ENCODE peak calls at places on chromosome 16, in six cellular contexts. One of them, this sample, is unnamed. For H3K4me1, the result is how much of the 10 kb centered on the place peaks cover.

GRCh38 chr16:75593825-75594820 is 27.9 kb downstream of the GABARAPL2 start:
- DNase-seq in H1: peak
- DNase-seq in HCT116: no peak
- DNase-seq in K562: peak
- DNase-seq in GM12878: no peak
- DNase-seq in HepG2: peak
- DNase-seq in this sample: peak

GRCh38 chr16:53207810-53208752 is 153.3 kb downstream of the CHD9 start:
- DNase-seq in H1: peak
- DNase-seq in HCT116: peak
- DNase-seq in K562: peak
- DNase-seq in GM12878: peak
- DNase-seq in HepG2: peak
- DNase-seq in this sample: peak

GRCh38 chr16:75398333-75398732 is 35.0 kb downstream of the CFDP1 start:
- DNase-seq in H1: no peak
- DNase-seq in HCT116: no peak
- DNase-seq in K562: no peak
- DNase-seq in GM12878: no peak
- DNase-seq in HepG2: no peak
- DNase-seq in this sample: no peak

GRCh38 chr16:85440744-85441143 is 172.4 kb upstream of the GSE1 start:
- DNase-seq in H1: no peak
- DNase-seq in HCT116: no peak
- DNase-seq in K562: no peak
- DNase-seq in GM12878: no peak
- DNase-seq in HepG2: no peak
- DNase-seq in this sample: no peak

GRCh38 chr16:87831421-87832136 is 37.7 kb downstream of the SLC7A5 start:
- DNase-seq in H1: no peak
- DNase-seq in HCT116: no peak
- DNase-seq in K562: no peak
- DNase-seq in GM12878: no peak
- DNase-seq in HepG2: no peak
- DNase-seq in this sample: no peak

GRCh38 chr16:89370081-89370511 is 120.3 kb downstream of the ANKRD11 start:
- DNase-seq in H1: no peak
- DNase-seq in HCT116: no peak
- DNase-seq in K562: no peak
- DNase-seq in GM12878: no peak
- DNase-seq in HepG2: no peak
- DNase-seq in this sample: no peak

GRCh38 chr16:85329059-85329812 is 217.0 kb upstream of the CIBAR2 start:
- DNase-seq in H1: no peak
- DNase-seq in HCT116: peak
- DNase-seq in K562: no peak
- DNase-seq in GM12878: no peak
- DNase-seq in HepG2: no peak
- DNase-seq in this sample: peak

GRCh38 chr16:27547134-27547533 is 2.6 kb downstream of the GTF3C1 start:
- DNase-seq in H1: no peak
- DNase-seq in HCT116: no peak
- DNase-seq in K562: peak
- DNase-seq in GM12878: no peak
- DNase-seq in HepG2: no peak
- DNase-seq in this sample: no peak

GRCh38 chr16:58448890-58449289 is 51.1 kb upstream of the NDRG4 start:
- DNase-seq in H1: no peak
- DNase-seq in HCT116: no peak
- DNase-seq in K562: no peak
- DNase-seq in GM12878: no peak
- DNase-seq in HepG2: peak
- DNase-seq in this sample: no peak

GRCh38 chr16:70470927-70471341 is 16.5 kb downstream of the FCSK start:
- DNase-seq in H1: no peak
- DNase-seq in HCT116: no peak
- DNase-seq in K562: peak
- DNase-seq in GM12878: no peak
- DNase-seq in HepG2: peak
- DNase-seq in this sample: no peak

GRCh38 chr16:88466175-88466862 is 13.2 kb downstream of the ZFPM1 start:
- DNase-seq in H1: no peak
- DNase-seq in HCT116: no peak
- DNase-seq in K562: no peak
- DNase-seq in GM12878: no peak
- DNase-seq in HepG2: no peak
- DNase-seq in this sample: no peak

GRCh38 chr16:57447142-57447962 is at the start of the genes CIAPIN1 and COQ9:
- DNase-seq in H1: peak
- DNase-seq in HCT116: peak
- DNase-seq in K562: peak
- DNase-seq in GM12878: peak
- DNase-seq in HepG2: peak
- DNase-seq in this sample: peak

GRCh38 chr16:85220125-85220839 is 108.0 kb upstream of the CIBAR2 start:
- DNase-seq in H1: no peak
- DNase-seq in HCT116: no peak
- DNase-seq in K562: no peak
- DNase-seq in GM12878: no peak
- DNase-seq in HepG2: peak
- DNase-seq in this sample: no peak

GRCh38 chr16:55039042-55039441 is 108.4 kb downstream of the IRX5 start:
- DNase-seq in H1: no peak
- DNase-seq in HCT116: no peak
- DNase-seq in K562: no peak
- DNase-seq in GM12878: no peak
- DNase-seq in HepG2: no peak
- DNase-seq in this sample: no peak

GRCh38 chr16:86398622-86399021 is 111.7 kb upstream of the FOXF1 start:
- DNase-seq in H1: no peak
- DNase-seq in HCT116: no peak
- DNase-seq in K562: no peak
- DNase-seq in GM12878: no peak
- DNase-seq in HepG2: no peak
- DNase-seq in this sample: no peak

GRCh38 chr16:68470461-68471150 is 22.3 kb upstream of the SMPD3 start:
- DNase-seq in H1: no peak
- DNase-seq in HCT116: no peak
- DNase-seq in K562: no peak
- DNase-seq in GM12878: peak
- DNase-seq in HepG2: no peak
- DNase-seq in this sample: no peak

GRCh38 chr16:69350536-69351133 is 951 bp downstream of the TMED6 start:
- DNase-seq in H1: no peak
- DNase-seq in HCT116: no peak
- DNase-seq in K562: no peak
- DNase-seq in GM12878: no peak
- DNase-seq in HepG2: peak
- DNase-seq in this sample: no peak

GRCh38 chr16:58299757-58300349 is 5.0 kb upstream of the PRSS54 start:
- DNase-seq in H1: peak
- DNase-seq in HCT116: peak
- DNase-seq in K562: peak
- DNase-seq in GM12878: no peak
- DNase-seq in HepG2: peak
- DNase-seq in this sample: peak

GRCh38 chr16:81198635-81199034 is 39.9 kb upstream of the BCO1 start:
- DNase-seq in H1: no peak
- DNase-seq in HCT116: no peak
- DNase-seq in K562: peak
- DNase-seq in GM12878: no peak
- DNase-seq in HepG2: peak
- DNase-seq in this sample: no peak

GRCh38 chr16:69150146-69150865 is 17.9 kb downstream of the UTP4 start:
- DNase-seq in H1: no peak
- DNase-seq in HCT116: peak
- DNase-seq in K562: peak
- DNase-seq in GM12878: no peak
- DNase-seq in HepG2: peak
- DNase-seq in this sample: no peak

GRCh38 chr16:12027091-12027490 is 50.6 kb downstream of the SNX29 start:
- DNase-seq in H1: peak
- DNase-seq in HCT116: peak
- DNase-seq in K562: no peak
- DNase-seq in GM12878: no peak
- DNase-seq in HepG2: no peak
- DNase-seq in this sample: no peak

GRCh38 chr16:86834451-86835035 is 256.2 kb downstream of the FOXL1 start:
- DNase-seq in H1: peak
- DNase-seq in HCT116: no peak
- DNase-seq in K562: peak
- DNase-seq in GM12878: no peak
- DNase-seq in HepG2: no peak
- DNase-seq in this sample: no peak

GRCh38 chr16:53821957-53822625 is 118.1 kb downstream of the FTO start:
- DNase-seq in H1: no peak
- DNase-seq in HCT116: no peak
- DNase-seq in K562: no peak
- DNase-seq in GM12878: no peak
- DNase-seq in HepG2: peak
- DNase-seq in this sample: no peak

GRCh38 chr16:9351440-9351839 is 260.0 kb downstream of the HAPSTR1 start:
- DNase-seq in H1: no peak
- DNase-seq in HCT116: peak
- DNase-seq in K562: no peak
- DNase-seq in GM12878: no peak
- DNase-seq in HepG2: no peak
- DNase-seq in this sample: no peak

GRCh38 chr16:63983401-63983800 is 1138.5 kb downstream of the CDH11 start:
- DNase-seq in H1: no peak
- DNase-seq in HCT116: no peak
- DNase-seq in K562: no peak
- DNase-seq in GM12878: no peak
- DNase-seq in HepG2: no peak
- DNase-seq in this sample: no peak

GRCh38 chr16:19140392-19140791 is 26.6 kb downstream of the ITPRIPL2 start:
- DNase-seq in H1: no peak
- DNase-seq in HCT116: no peak
- DNase-seq in K562: no peak
- DNase-seq in GM12878: no peak
- DNase-seq in HepG2: no peak
- DNase-seq in this sample: no peak
- H3K4me1 ChIP-seq in H1: under half
- H3K4me1 ChIP-seq in HCT116: under half
- H3K4me1 ChIP-seq in K562: under half
- H3K4me1 ChIP-seq in GM12878: under half
- H3K4me1 ChIP-seq in HepG2: under half
- H3K4me1 ChIP-seq in this sample: under half

GRCh38 chr16:10749680-10750035 is 6.0 kb downstream of the NUBP1 start:
- DNase-seq in H1: no peak
- DNase-seq in HCT116: no peak
- DNase-seq in K562: no peak
- DNase-seq in GM12878: no peak
- DNase-seq in HepG2: no peak
- DNase-seq in this sample: no peak
- H3K4me3 ChIP-seq in H1: no peak
- H3K4me3 ChIP-seq in HCT116: no peak
- H3K4me3 ChIP-seq in K562: no peak
- H3K4me3 ChIP-seq in GM12878: no peak
- H3K4me3 ChIP-seq in HepG2: no peak
- H3K4me3 ChIP-seq in this sample: no peak

DNA sequence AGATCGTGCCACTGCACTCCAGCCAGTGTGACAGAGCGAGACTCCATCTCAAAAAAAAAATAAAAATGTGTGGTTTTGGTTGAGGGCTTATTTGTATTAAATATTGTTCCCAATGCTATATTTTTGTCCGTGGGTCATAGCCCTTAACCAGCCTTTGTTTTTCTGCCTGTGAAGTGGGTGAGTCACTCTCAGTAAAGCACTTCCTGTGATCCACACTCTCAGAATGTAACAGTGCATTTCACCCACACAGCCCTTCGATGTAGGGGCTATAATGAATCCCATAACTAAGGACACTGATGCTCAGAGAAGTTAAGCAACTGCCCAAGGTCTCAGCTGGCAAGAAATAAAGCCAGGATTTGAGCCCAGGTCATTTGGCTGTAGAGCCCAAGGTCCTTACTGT is 34.7 kb upstream of the POLR3E start:
- DNase-seq in H1: no peak
- DNase-seq in HCT116: no peak
- DNase-seq in K562: no peak
- DNase-seq in GM12878: no peak
- DNase-seq in HepG2: no peak
- DNase-seq in this sample: no peak
- TF ChIP-seq ZNF274 in H1: no peak
- TF ChIP-seq ZNF274 in HCT116: no peak
- TF ChIP-seq ZNF274 in K562: no peak
- TF ChIP-seq ZNF274 in GM12878: no peak
- TF ChIP-seq ZNF274 in HepG2: no peak
- TF ChIP-seq ZNF274 in this sample: no peak

GRCh38 chr16:4327782-4328579 is 12.1 kb downstream of the GLIS2 start:
- DNase-seq in H1: no peak
- DNase-seq in HCT116: no peak
- DNase-seq in K562: peak
- DNase-seq in GM12878: no peak
- DNase-seq in HepG2: peak
- DNase-seq in this sample: no peak

GRCh38 chr16:4329354-4329775 is 13.5 kb downstream of the GLIS2 start:
- DNase-seq in H1: no peak
- DNase-seq in HCT116: no peak
- DNase-seq in K562: no peak
- DNase-seq in GM12878: no peak
- DNase-seq in HepG2: no peak
- DNase-seq in this sample: no peak

GRCh38 chr16:4327386-4327781 is 11.5 kb downstream of the GLIS2 start:
- DNase-seq in H1: no peak
- DNase-seq in HCT116: no peak
- DNase-seq in K562: no peak
- DNase-seq in GM12878: no peak
- DNase-seq in HepG2: no peak
- DNase-seq in this sample: no peak

GRCh38 chr16:4330277-4330882 is 14.5 kb downstream of the GLIS2 start:
- DNase-seq in H1: no peak
- DNase-seq in HCT116: no peak
- DNase-seq in K562: peak
- DNase-seq in GM12878: no peak
- DNase-seq in HepG2: peak
- DNase-seq in this sample: no peak

DNA sequence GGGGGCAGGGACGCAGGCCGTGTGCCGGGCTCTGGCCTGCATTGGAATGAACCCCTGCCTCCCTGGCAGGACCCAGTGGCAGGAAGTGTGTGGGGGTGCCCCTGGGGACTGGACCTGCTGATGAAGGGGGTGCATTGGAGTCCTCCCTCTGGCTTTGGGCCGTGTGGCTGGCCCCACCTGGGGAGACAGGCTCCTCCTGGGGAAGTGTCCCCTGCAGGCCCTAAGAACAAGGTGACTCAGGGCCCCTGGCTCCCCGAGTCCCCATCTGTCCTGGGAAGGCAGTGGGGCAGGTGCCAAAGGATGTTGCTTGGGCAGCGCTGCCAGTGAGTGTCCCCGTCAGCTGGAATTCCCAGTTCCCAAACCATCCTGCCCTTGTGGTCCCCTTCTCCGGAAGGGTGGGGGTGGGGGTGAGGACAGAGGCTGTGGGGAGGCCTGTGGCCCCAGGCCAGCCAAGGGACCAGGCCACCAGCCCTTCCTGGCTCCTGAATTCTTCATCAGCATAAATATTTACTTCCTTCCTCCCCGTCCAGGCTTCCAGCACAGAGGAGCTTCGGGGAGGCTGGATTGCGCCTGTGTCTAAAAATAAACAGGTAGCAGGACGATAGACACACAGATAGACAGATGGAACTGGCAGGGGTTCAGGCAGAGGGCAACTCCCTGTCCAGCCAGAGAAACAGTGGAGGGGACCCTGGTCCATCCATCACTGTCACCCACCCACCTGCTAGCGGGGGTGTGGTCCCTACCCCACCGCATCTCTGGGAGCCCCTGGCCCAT is 12.9 kb downstream of the GLIS2 start:
- DNase-seq in H1: no peak
- DNase-seq in HCT116: no peak
- DNase-seq in K562: no peak
- DNase-seq in GM12878: no peak
- DNase-seq in HepG2: no peak
- DNase-seq in this sample: no peak
- H3K4me1 ChIP-seq in H1: under half
- H3K4me1 ChIP-seq in HCT116: under half
- H3K4me1 ChIP-seq in K562: half or more
- H3K4me1 ChIP-seq in GM12878: under half
- H3K4me1 ChIP-seq in HepG2: under half
- H3K4me1 ChIP-seq in this sample: under half

This sample was measured in NT2/D1.